ENCODE peak calls at places on chromosomes 1 and 21, in nine cellular contexts. V, R, I, D, Q, S, N, X and P are unnamed samples.

GRCh38 chr1:1116701-1117468 is 996 bp upstream of the C1orf159 start:
- DNase-seq in S (peak), N (no peak), X (peak), D (no peak), Q (no peak), I (peak), V (peak), R (no peak), P (no peak)

GRCh38 chr21:35254006-35254751 is 205.1 kb upstream of the RUNX1 start:
- DNase-seq in I (no peak), X (no peak), V (no peak), Q (peak), D (no peak), S (peak), R (no peak), N (no peak), P (no peak)

GRCh38 chr1:218304281-218305039 is 19.4 kb downstream of the RRP15 start:
- DNase-seq in S (no peak), I (no peak), R (peak), N (no peak), D (no peak), V (no peak), X (no peak), Q (peak), P (no peak)

GRCh38 chr1:35594005-35594760 is 21.1 kb downstream of the TFAP2E start:
- DNase-seq in X (no peak), Q (no peak), D (no peak), I (no peak), V (no peak), R (no peak), N (no peak), S (no peak), P (peak)

GRCh38 chr1:11541236-11541635 is 62.3 kb downstream of the DISP3 start:
- DNase-seq in N (no peak), D (no peak), X (no peak), I (no peak), Q (no peak), S (no peak), R (no peak), V (no peak), P (no peak)

GRCh38 chr21:37398697-37399096 is 32.1 kb downstream of the DYRK1A start:
- DNase-seq in N (no peak), S (no peak), X (no peak), D (no peak), V (no peak), I (no peak), R (no peak), Q (no peak), P (no peak)

GRCh38 chr1:228007054-228007800 is 429 bp downstream of the WNT3A start:
- DNase-seq in Q (no peak), X (no peak), V (no peak), S (peak), I (peak), R (no peak), N (no peak), D (peak), P (peak)

GRCh38 chr1:22579541-22580155 is 16.4 kb downstream of the EPHA8 start:
- DNase-seq in N (no peak), X (no peak), Q (no peak), R (peak), S (no peak), V (no peak), I (no peak), D (no peak), P (no peak)

GRCh38 chr1:72288886-72289285 is 6.5 kb upstream of the NEGR1 start:
- DNase-seq in D (no peak), Q (no peak), I (no peak), V (no peak), S (no peak), R (no peak), X (no peak), N (no peak), P (no peak)

GRCh38 chr1:180255538-180256352 is 25.7 kb downstream of the LHX4 start:
- DNase-seq in V (no peak), Q (no peak), I (no peak), X (no peak), R (no peak), S (no peak), N (no peak), D (no peak), P (no peak)

GRCh38 chr1:100261686-100262085 is 4.3 kb upstream of the RTCA start:
- DNase-seq in N (no peak), I (no peak), R (no peak), Q (no peak), V (no peak), D (no peak), X (no peak), S (no peak), P (no peak)

GRCh38 chr1:24636661-24637357 is 6.3 kb upstream of the SRRM1 start:
- DNase-seq in S (no peak), R (no peak), D (no peak), I (no peak), N (no peak), X (no peak), Q (no peak), V (no peak), P (no peak)

GRCh38 chr1:50333595-50333974 is 89.7 kb downstream of the DMRTA2 start:
- DNase-seq in Q (peak), I (peak), X (peak), R (peak), V (no peak), D (peak), S (peak), N (no peak), P (no peak)

GRCh38 chr1:212908971-212909370 is 41.4 kb upstream of the VASH2 start:
- DNase-seq in R (no peak), V (no peak), Q (no peak), S (no peak), I (no peak), N (no peak), X (no peak), D (no peak), P (no peak)

GRCh38 chr1:158952416-158952815 is 21.1 kb downstream of the PYHIN1 start:
- DNase-seq in N (no peak), Q (no peak), V (no peak), X (no peak), I (no peak), S (no peak), D (no peak), R (no peak), P (no peak)

GRCh38 chr1:31675761-31676160 is 28.1 kb downstream of the COL16A1 start:
- DNase-seq in Q (no peak), N (no peak), I (no peak), V (no peak), S (peak), D (no peak), R (no peak), X (no peak), P (no peak)

GRCh38 chr21:38824124-38824822 is 18.5 kb downstream of the ETS2 start:
- DNase-seq in R (no peak), S (no peak), N (peak), V (no peak), D (no peak), Q (peak), X (peak), I (no peak), P (no peak)

GRCh38 chr1:208834346-208835081 is 590.3 kb upstream of the PLXNA2 start:
- DNase-seq in N (no peak), S (peak), D (no peak), X (peak), V (no peak), Q (no peak), R (no peak), I (no peak), P (no peak)

DNA sequence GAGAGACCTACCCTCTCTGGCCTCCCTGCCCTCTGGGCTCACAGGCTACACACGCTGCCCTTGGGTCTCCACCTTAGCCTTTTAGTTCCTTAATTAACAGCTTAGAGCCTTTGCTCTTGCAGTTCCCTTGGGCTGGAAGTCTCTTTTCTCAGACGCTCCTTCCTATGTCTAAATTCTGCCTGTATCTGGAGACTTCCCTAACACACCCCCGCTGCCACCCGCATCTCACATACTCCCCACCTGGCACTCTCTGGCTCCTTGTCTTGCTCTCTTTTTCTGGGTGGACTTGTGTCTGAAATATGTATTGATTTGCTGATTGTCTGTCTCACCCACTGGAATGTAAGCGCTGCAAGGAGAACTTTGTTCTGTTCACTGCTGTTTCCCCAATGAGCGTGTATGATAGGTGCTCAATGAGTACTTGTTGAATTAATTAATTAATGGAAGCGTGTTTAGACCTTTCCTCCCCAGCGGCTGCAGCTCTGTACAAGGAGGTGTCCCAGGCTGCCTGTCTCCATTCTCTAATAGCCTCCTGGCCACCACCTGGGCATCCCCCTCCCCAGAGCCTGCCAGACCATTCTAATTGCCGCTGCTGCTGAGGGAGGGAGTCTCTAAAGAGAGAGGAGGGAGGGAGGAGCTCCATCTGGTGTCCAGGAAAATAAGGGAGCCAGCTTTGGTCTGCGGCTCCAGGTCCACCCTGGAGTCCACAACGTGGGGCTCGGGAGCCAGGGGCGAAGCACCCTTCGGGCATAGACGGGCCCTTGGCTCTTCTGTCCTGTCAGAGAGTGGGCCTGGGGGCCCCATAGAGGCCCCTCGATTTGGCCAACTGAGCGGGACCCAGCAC is 95.3 kb downstream of the RNF220 start:
- DNase-seq in V (no peak), S (peak), I (no peak), D (no peak), Q (peak), N (no peak), R (no peak), X (peak), P (no peak)
- TF ChIP-seq CTCF in V (peak), S (peak), I (no peak), D (peak), Q (peak), N (peak), R (peak), X (no peak), P (peak)

GRCh38 chr1:116763787-116764465 is 9.7 kb downstream of the CD2 start:
- DNase-seq in N (no peak), D (no peak), V (no peak), S (peak), X (peak), R (no peak), Q (peak), I (no peak), P (no peak)

GRCh38 chr1:116765962-116766361 is 11.7 kb downstream of the CD2 start:
- DNase-seq in S (peak), I (no peak), Q (peak), N (no peak), V (no peak), X (no peak), R (no peak), D (no peak), P (no peak)

GRCh38 chr1:116763116-116763786 is 9.0 kb downstream of the CD2 start:
- DNase-seq in D (no peak), I (peak), S (no peak), V (no peak), R (no peak), X (no peak), Q (no peak), N (no peak), P (no peak)

GRCh38 chr1:116764906-116765862 is 11.0 kb downstream of the CD2 start:
- DNase-seq in I (no peak), V (no peak), D (no peak), R (no peak), S (no peak), Q (no peak), N (no peak), X (no peak), P (no peak)

GRCh38 chr1:116764466-116764896 is 10.3 kb downstream of the CD2 start:
- DNase-seq in V (no peak), S (no peak), R (no peak), X (no peak), I (no peak), Q (no peak), N (no peak), D (no peak), P (no peak)
- TF ChIP-seq CTCF in V (no peak), S (no peak), R (no peak), X (no peak), I (peak), Q (no peak), N (no peak), D (no peak), P (no peak)

DNA sequence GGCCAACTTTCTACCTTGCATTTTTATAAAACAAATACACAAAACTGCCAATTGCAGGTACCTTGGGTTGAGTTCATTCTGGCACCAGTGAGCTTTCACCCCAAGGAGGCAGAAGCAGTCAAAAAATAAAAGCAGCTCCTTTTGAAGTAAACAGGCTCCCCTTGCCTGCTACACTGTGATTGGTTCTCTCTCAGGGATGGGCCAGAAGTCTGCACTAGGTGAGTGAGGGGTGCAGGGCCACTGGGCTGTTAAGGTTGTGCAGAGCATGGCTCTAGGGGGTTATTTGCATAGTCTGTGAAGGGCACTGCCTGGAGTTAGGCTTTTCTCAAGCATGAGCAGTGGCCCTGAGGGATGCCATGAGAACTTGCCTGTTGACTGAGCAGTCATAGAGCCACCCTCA is 39.1 kb downstream of the AKNAD1 start:
- DNase-seq in I (no peak), V (no peak), Q (peak), X (no peak), R (no peak), N (no peak), S (no peak), D (no peak), P (no peak)
- TF ChIP-seq CTCF in I (no peak), V (no peak), Q (no peak), X (no peak), R (no peak), N (no peak), S (peak), D (no peak), P (no peak)

DNA sequence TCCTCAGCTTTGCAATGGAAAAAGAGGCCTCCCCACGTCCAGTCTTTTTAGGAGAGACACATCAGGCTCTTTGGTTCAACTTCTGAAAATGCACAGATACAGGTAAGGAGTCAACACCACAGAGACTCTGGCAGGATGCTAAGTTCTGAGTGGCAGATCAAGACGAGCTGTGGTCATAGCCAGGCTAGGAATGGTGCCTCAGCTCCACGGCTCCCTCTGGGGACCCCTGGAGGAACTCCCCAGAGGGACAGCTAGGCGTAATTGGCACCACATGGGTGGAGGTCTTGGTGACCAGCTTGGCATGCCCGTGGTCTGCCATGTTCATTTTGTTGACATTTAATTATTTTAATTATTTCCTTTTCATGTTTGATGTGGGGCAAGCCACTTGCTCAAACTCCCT is 206.1 kb downstream of the KAZN start:
- DNase-seq in I (no peak), V (no peak), D (no peak), N (no peak), X (no peak), Q (peak), R (no peak), S (no peak), P (no peak)
- TF ChIP-seq CTCF in I (no peak), V (no peak), D (peak), N (peak), X (no peak), Q (peak), R (no peak), S (peak), P (no peak)

DNA sequence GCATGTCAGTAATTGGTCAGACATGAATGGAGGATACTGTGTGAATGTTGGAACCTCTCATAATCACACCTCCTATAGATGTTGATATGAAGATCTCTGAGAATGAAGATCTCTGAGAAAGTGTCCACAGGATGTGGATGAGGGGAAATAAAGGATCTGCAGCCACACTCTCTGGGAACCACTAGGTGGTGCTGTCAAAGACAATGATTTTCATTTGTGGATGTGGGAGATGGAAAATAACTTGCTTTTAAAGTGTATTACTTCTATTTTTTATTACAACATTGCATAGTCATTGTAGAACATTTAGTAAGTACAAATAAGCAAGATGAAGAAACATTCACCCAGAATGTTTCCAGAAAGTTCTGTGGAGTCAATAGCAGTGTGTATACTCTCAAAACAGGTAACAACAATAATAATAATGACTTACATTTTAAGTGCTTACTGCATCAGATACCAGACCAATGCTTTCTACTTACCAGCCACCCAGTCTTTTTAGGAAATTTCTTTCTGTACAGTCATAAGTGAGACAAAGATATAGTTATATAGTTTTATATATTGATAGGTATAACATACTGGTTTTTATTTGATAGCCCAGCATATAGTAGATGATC is 128.2 kb downstream of the ATG4C start:
- DNase-seq in X (peak), Q (peak), I (no peak), R (no peak), N (peak), V (no peak), S (peak), D (no peak), P (no peak)
- TF ChIP-seq CTCF in X (peak), Q (peak), I (no peak), R (peak), N (peak), V (no peak), S (peak), D (peak), P (no peak)

GRCh38 chr1:184354719-184355118 is 32.1 kb upstream of the C1orf21 start:
- DNase-seq in X (no peak), Q (no peak), I (no peak), V (no peak), S (no peak), D (no peak), N (no peak), R (no peak), P (no peak)

GRCh38 chr1:184351416-184351975 is 35.3 kb upstream of the C1orf21 start:
- DNase-seq in N (no peak), I (no peak), X (no peak), S (no peak), D (no peak), Q (no peak), V (no peak), R (no peak), P (no peak)

GRCh38 chr1:184350573-184350972 is 36.3 kb upstream of the C1orf21 start:
- DNase-seq in Q (no peak), N (no peak), R (no peak), X (no peak), I (no peak), D (no peak), S (no peak), V (no peak), P (no peak)
- TF ChIP-seq CTCF in Q (no peak), N (no peak), R (no peak), X (no peak), I (no peak), D (no peak), S (no peak), V (no peak), P (no peak)

GRCh38 chr1:189682591-189682990 is 795.1 kb downstream of the BRINP3 start:
- DNase-seq in R (no peak), I (no peak), S (peak), Q (peak), X (no peak), V (no peak), N (no peak), D (no peak), P (no peak)

GRCh38 chr1:189681252-189681919 is 796.3 kb downstream of the BRINP3 start:
- DNase-seq in D (no peak), I (no peak), S (no peak), V (no peak), N (no peak), Q (no peak), R (no peak), X (peak), P (no peak)

GRCh38 chr1:189673223-189673622 is 804.4 kb downstream of the BRINP3 start:
- DNase-seq in Q (no peak), I (no peak), N (no peak), R (no peak), S (peak), D (no peak), X (no peak), V (no peak), P (no peak)

DNA sequence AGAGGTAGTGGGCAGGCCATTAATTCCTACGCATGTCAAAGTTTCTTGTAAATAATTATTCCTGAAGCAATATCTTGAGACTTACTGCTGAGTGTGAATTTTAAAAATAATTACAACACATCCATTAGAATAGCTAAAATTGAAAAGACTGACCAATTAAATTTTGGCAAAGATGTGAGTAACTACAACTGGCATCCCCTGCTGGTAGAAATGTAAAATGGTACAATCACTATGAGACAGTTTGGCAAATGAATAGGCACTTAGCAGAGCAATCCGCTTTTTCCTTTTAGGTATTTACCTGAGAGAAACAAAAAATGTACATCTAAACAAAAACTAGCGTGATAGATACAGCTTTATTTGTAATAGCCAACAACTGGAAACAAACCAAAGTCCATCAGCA is 798.9 kb downstream of the BRINP3 start:
- DNase-seq in I (no peak), R (no peak), X (no peak), S (peak), N (no peak), V (no peak), D (no peak), Q (no peak), P (no peak)
- TF ChIP-seq CTCF in I (no peak), R (no peak), X (no peak), S (peak), N (no peak), V (no peak), D (no peak), Q (no peak), P (no peak)

DNA sequence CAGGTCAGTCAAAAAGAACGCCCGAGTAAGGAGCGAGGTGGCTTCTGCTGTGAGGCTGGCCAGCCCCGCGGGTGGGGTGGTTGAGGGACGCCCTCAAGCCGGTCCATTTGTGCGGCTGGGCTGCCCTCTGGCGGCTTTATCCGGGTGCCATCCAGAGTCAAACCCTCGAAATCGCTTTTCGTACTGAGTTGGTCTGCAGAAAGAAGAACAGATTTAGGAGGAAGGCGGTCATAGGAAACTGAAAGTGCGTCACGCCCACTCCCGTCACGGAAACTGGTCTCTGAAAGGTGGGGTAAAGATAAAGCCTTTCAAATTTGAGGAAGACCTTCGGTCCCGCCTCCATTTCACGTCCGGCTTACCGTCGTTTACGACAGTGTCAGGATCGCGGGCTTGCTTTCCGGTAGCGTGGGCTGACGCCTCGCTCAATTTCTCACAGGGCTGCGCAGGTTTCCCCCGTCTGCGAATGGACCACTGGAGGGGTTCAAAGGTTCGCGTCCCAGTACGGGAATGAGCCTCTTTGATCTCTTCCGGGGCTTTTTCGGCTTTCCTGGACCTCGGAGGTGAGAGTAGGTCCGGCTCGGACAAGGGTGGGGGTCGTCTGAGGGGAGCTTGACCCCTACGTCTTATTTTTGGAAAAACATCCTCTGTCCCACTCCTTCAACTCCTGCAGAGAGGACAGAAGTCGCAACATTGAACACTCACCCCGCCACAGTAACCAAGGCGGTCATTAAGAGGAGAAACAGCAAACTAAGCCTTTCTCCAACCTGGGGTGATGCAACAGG is at the start of gene HAX1:
- DNase-seq in I (peak), Q (peak), D (peak), R (peak), X (peak), V (peak), S (peak), N (peak), P (peak)
- TF ChIP-seq CTCF in I (peak), Q (peak), D (peak), R (peak), X (peak), V (peak), S (peak), N (peak), P (peak)